ENCODE peak calls at places on chromosomes 5 and 9, in five cellular contexts. A, W, Y, T and M are unnamed samples.

GRCh38 chr5:458547-459353 is 15.8 kb downstream of the EXOC3 start:
- DNase-seq in A (no peak), W (no peak), Y (peak; percentile 65), T (peak; percentile 27), M (no peak)

GRCh38 chr9:90900130-90900529 is 98.5 kb downstream of the SYK start:
- DNase-seq in A (no peak), W (no peak), Y (peak; percentile 18), T (no peak), M (no peak)

GRCh38 chr5:64229163-64229774 is 63.6 kb downstream of the RNF180 start:
- DNase-seq in A (no peak), W (no peak), Y (peak; percentile 39), T (no peak), M (peak; percentile 5)

GRCh38 chr9:91948423-91949292 is 1.4 kb downstream of the ROR2 start:
- DNase-seq in A (no peak), W (no peak), Y (peak; percentile 57), T (peak; percentile 60), M (no peak)

GRCh38 chr5:84383816-84384603 is 670 bp downstream of the EDIL3 start:
- DNase-seq in A (no peak), W (no peak), Y (peak; percentile 70), T (peak; percentile 53), M (no peak)

GRCh38 chr5:90530736-90531487 is 1.5 kb upstream of the LYSMD3 start:
- DNase-seq in A (no peak), W (no peak), Y (no peak), T (no peak), M (no peak)

GRCh38 chr5:176134529-176135223 is 103.5 kb upstream of the SIMC1 start:
- DNase-seq in A (no peak), W (no peak), Y (no peak), T (no peak), M (no peak)

GRCh38 chr9:94911211-94911610 is 184.7 kb downstream of the AOPEP start:
- DNase-seq in A (no peak), W (no peak), Y (no peak), T (no peak), M (no peak)

GRCh38 chr5:172612771-172613170 is 28.3 kb upstream of the NEURL1B start:
- DNase-seq in A (no peak), W (no peak), Y (no peak), T (no peak), M (no peak)

GRCh38 chr5:57703726-57704125 is 221.1 kb upstream of the ACTBL2 start:
- DNase-seq in A (no peak), W (no peak), Y (no peak), T (no peak), M (no peak)

GRCh38 chr5:180777475-180777874 is 25.1 kb downstream of the MGAT1 start:
- DNase-seq in A (no peak), W (no peak), Y (no peak), T (no peak), M (no peak)

GRCh38 chr9:27179245-27179870 is 70.3 kb downstream of the TEK start:
- DNase-seq in A (no peak), W (no peak), Y (peak; percentile 84), T (no peak), M (no peak)

GRCh38 chr5:6458833-6459232 is 10.2 kb downstream of the UBE2QL1 start:
- DNase-seq in A (no peak), W (no peak), Y (no peak), T (no peak), M (no peak)

GRCh38 chr9:71819115-71819739 is 50.9 kb upstream of the CEMIP2 start:
- DNase-seq in A (no peak), W (peak; percentile 45), Y (peak; percentile 39), T (no peak), M (peak; percentile 52)

GRCh38 chr5:170523129-170523497 is 19.3 kb downstream of the KCNIP1 start:
- DNase-seq in A (no peak), W (no peak), Y (no peak), T (no peak), M (no peak)

GRCh38 chr5:55096186-55096585 is 6.3 kb upstream of the GZMA start:
- DNase-seq in A (no peak), W (no peak), Y (no peak), T (no peak), M (no peak)

GRCh38 chr9:104386020-104386419 is 118.0 kb upstream of the OR13F1 start:
- DNase-seq in A (no peak), W (no peak), Y (no peak), T (no peak), M (no peak)

GRCh38 chr9:122213102-122213588 is 15.6 kb downstream of the LHX6 start:
- DNase-seq in A (no peak), W (no peak), Y (no peak), T (peak; percentile 20), M (no peak)

GRCh38 chr9:122212473-122213004 is 16.2 kb downstream of the LHX6 start:
- DNase-seq in A (no peak), W (no peak), Y (no peak), T (no peak), M (no peak)

GRCh38 chr9:122215663-122216062 is 13.1 kb downstream of the LHX6 start:
- DNase-seq in A (no peak), W (no peak), Y (no peak), T (no peak), M (no peak)

GRCh38 chr9:122214507-122214906 is 14.2 kb downstream of the LHX6 start:
- DNase-seq in A (no peak), W (no peak), Y (no peak), T (no peak), M (no peak)

DNA sequence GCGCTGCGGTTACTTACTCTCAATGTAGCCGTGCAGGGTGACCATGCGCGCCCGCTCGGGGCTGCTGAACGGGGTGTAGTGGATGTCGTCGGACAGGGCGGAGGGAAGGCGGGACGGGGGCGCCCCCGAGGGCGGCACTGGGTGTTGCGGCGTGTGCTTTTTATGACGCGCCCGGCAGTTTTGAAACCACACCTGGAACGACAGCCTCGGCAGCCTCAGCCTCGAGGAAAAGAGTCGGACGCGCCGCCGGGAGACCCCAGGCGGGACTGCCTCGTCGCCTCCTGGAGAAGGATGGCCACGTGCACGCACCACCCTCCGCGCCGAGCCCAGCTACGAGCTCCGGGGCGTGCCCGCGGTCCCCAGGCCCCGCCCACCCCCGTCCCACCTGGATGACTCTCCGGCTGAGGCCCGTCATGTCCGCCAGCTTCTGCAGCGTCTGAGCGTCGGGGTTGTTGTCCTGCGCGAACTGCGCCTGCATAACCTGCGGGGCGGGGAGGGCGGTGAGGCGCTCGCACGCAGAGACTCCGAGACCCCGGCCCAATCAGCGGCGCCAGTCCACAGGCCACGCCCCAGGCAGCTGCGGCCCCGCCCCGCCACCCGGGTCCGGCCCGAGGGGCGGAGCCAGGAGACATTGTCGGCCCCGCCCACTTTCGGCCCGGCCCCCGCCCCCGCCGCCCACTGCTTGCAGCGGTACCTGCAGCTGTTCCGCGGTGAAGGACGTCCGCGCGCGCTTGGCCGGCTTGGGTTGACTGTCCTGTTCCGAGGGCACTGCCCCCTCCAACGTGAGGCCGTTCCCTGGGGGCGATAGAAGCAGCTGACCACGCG is 15.0 kb downstream of the LHX6 start:
- DNase-seq in A (no peak), W (no peak), Y (no peak), T (peak; percentile 75), M (peak; percentile 20)
- H3K27me3 ChIP-seq in A (peaks cover 79% of the 10 kb centered on the region), W (peaks cover 2% of the 10 kb centered on the region), Y (peaks cover 78% of the 10 kb centered on the region), T (no peaks in the 10 kb centered on the region), M (peaks cover 43% of the 10 kb centered on the region)

GRCh38 chr5:97544279-97545077 is 361.4 kb upstream of the RIOK2 start:
- DNase-seq in A (no peak), W (no peak), Y (peak; percentile 37), T (no peak), M (no peak)
- H3K4me3 ChIP-seq in A (no peak overlapping the region), W (no peak overlapping the region), Y (no peak overlapping the region), T (no peak overlapping the region), M (no peak overlapping the region)

GRCh38 chr9:109568089-109568488 is 70.0 kb upstream of the PTPN3 start:
- DNase-seq in A (no peak), W (no peak), Y (no peak), T (no peak), M (no peak)
- H3K27me3 ChIP-seq in A (peaks cover 9% of the 10 kb centered on the region), W (peaks cover 2% of the 10 kb centered on the region), Y (peaks cover 26% of the 10 kb centered on the region), T (no peaks in the 10 kb centered on the region), M (peaks cover 14% of the 10 kb centered on the region)

DNA sequence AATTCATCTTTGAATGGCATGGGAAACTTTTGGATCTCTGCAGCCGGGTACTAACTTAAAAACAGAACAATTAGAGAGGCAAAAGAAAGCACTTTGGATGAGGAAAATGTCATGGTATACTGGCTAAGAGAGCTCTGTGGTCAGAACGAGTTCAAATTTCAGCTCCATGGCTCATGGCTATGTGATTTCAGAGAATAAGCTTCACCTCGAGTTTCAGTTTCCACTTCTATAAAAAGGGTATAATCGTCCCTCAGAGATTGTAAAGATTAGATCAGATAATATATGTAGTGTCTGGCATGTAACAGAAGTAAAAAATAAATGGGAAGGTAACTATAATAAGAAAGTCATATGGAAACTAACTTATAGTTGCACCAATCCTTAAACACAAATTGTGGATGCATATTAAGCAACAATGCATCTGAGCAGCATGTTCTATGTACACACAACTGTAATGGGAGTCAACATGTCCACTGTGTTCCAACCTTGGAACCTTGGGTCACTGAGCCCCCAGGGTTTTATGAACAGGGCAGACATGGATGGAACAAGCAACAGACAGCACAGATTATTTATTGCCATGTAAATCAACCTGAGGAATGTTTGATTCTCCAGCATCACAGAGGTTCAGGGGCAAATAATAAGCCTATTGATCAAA is 145.4 kb downstream of the MAPKAP1 start:
- DNase-seq in A (no peak), W (no peak), Y (no peak), T (no peak), M (no peak)
- H3K4me3 ChIP-seq in A (no peak overlapping the region), W (no peak overlapping the region), Y (no peak overlapping the region), T (no peak overlapping the region), M (no peak overlapping the region)

DNA sequence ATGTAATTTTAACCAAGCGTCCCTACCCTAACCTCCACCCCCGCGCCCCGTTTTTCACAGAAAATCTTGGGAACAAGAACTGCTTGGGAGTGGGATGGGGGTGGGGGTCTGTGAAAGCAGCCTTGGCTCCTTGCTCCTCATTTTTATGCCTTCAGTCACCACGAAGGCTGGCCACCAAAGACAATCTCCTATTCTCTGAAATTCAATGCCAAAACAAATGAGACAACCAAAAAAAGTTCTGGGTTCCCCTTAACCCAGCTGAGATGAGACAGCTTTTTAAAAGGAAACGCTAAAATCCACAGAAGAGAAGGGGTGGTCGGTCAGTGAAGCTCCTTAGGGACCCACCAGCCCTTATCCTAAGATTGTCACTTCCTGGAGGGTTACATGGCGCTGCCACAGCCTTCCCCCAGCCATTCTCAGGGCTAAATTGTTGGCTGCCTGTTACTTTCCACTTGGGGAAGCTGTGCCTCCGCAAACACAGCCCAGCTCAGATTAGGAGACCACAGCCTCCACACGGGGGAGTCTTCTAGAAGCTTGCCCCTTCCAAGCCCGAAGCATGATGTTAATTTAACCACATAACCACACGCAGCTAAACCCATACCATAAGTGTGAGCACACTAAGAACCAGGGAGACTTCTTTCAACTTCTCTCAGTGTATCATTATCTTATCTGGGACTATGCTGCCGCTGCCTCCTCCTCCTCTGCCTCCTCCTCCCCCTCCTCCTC is 136.3 kb downstream of the FOXD1 start:
- DNase-seq in A (peak; percentile 89), W (peak; percentile 56), Y (peak; percentile 96), T (no peak), M (no peak)
- H3K27me3 ChIP-seq in A (no peaks in the 10 kb centered on the region), W (peaks cover 8% of the 10 kb centered on the region), Y (no peaks in the 10 kb centered on the region), T (no peaks in the 10 kb centered on the region), M (peaks cover 44% of the 10 kb centered on the region)

DNA sequence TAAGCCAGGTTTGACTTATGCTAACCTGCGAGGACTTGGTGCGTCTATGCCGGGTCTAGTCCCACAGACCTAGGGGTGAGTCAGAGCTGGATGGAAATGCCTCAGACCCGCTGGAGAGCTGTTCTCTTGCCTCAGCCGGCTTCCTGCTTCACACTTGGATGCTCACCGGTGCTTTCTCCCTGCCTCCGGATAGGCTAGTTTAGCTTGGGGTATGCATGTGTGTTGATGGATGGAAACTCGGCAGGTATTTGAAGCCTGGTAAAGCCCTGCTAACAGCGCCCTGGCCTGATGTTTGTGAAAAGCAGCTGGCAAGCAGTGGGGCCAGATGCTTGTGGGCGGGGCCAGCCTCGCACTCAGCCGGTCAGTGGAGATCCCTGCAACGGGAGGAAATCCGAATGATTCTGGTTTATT is 29.3 kb downstream of the PRRC2B start:
- DNase-seq in A (peak; percentile 71), W (no peak), Y (peak; percentile 91), T (peak; percentile 63), M (no peak)
- H3K4me3 ChIP-seq in A (peak overlapping the region; percentile 29), W (no peak overlapping the region), Y (no peak overlapping the region), T (no peak overlapping the region), M (peak overlapping the region; percentile 7)